ENCODE peak calls at places on chromosomes 1 and 21, in nine cellular contexts. One of them, this sample, is unnamed.

GRCh38 chr1:225694151-225694603 is 41.3 kb upstream of the ENAH start:
- DNase-seq in activated T-cell treated with anti-CD3 and anti-CD28 coated beads for 1 hour: no peak
- DNase-seq in pancreas: peak; percentile 50
- DNase-seq in activated CD4-positive, alpha-beta T cell treated with anti-CD3 and anti-CD28 coated beads for 24 hours: no peak
- DNase-seq in progenitor cell of endocrine pancreas: no peak
- DNase-seq in hepatic stellate cell: peak; percentile 28
- DNase-seq in ACHN: no peak
- DNase-seq in hippocampal formation: no peak
- DNase-seq in HEK293T: no peak
- DNase-seq in this sample: no peak

GRCh38 chr1:201145816-201146215 is 8.5 kb downstream of the TMEM9 start:
- DNase-seq in activated T-cell treated with anti-CD3 and anti-CD28 coated beads for 1 hour: no peak
- DNase-seq in pancreas: no peak
- DNase-seq in activated CD4-positive, alpha-beta T cell treated with anti-CD3 and anti-CD28 coated beads for 24 hours: no peak
- DNase-seq in progenitor cell of endocrine pancreas: no peak
- DNase-seq in hepatic stellate cell: no peak
- DNase-seq in ACHN: no peak
- DNase-seq in hippocampal formation: no peak
- DNase-seq in HEK293T: no peak
- DNase-seq in this sample: no peak

GRCh38 chr21:34198232-34199120 is 125.1 kb downstream of the MRPS6 start:
- DNase-seq in activated T-cell treated with anti-CD3 and anti-CD28 coated beads for 1 hour: no peak
- DNase-seq in pancreas: no peak
- DNase-seq in activated CD4-positive, alpha-beta T cell treated with anti-CD3 and anti-CD28 coated beads for 24 hours: no peak
- DNase-seq in progenitor cell of endocrine pancreas: no peak
- DNase-seq in hepatic stellate cell: no peak
- DNase-seq in ACHN: no peak
- DNase-seq in hippocampal formation: no peak
- DNase-seq in HEK293T: no peak
- DNase-seq in this sample: no peak

GRCh38 chr1:87403047-87403820 is 74.6 kb downstream of the LMO4 start:
- DNase-seq in activated T-cell treated with anti-CD3 and anti-CD28 coated beads for 1 hour: no peak
- DNase-seq in pancreas: no peak
- DNase-seq in activated CD4-positive, alpha-beta T cell treated with anti-CD3 and anti-CD28 coated beads for 24 hours: no peak
- DNase-seq in progenitor cell of endocrine pancreas: no peak
- DNase-seq in hepatic stellate cell: no peak
- DNase-seq in ACHN: no peak
- DNase-seq in hippocampal formation: no peak
- DNase-seq in HEK293T: no peak
- DNase-seq in this sample: no peak

GRCh38 chr21:15534450-15534886 is 195.3 kb upstream of the USP25 start:
- DNase-seq in activated T-cell treated with anti-CD3 and anti-CD28 coated beads for 1 hour: no peak
- DNase-seq in pancreas: no peak
- DNase-seq in activated CD4-positive, alpha-beta T cell treated with anti-CD3 and anti-CD28 coated beads for 24 hours: no peak
- DNase-seq in progenitor cell of endocrine pancreas: no peak
- DNase-seq in hepatic stellate cell: no peak
- DNase-seq in ACHN: no peak
- DNase-seq in hippocampal formation: no peak
- DNase-seq in HEK293T: no peak
- DNase-seq in this sample: no peak

GRCh38 chr1:89305493-89305892 is 32.8 kb upstream of the GBP5 start:
- DNase-seq in activated T-cell treated with anti-CD3 and anti-CD28 coated beads for 1 hour: no peak
- DNase-seq in pancreas: no peak
- DNase-seq in activated CD4-positive, alpha-beta T cell treated with anti-CD3 and anti-CD28 coated beads for 24 hours: no peak
- DNase-seq in progenitor cell of endocrine pancreas: no peak
- DNase-seq in hepatic stellate cell: no peak
- DNase-seq in ACHN: no peak
- DNase-seq in hippocampal formation: no peak
- DNase-seq in HEK293T: no peak
- DNase-seq in this sample: no peak

GRCh38 chr1:28279721-28280120 is 20.4 kb downstream of the SESN2 start:
- DNase-seq in activated T-cell treated with anti-CD3 and anti-CD28 coated beads for 1 hour: no peak
- DNase-seq in pancreas: no peak
- DNase-seq in activated CD4-positive, alpha-beta T cell treated with anti-CD3 and anti-CD28 coated beads for 24 hours: no peak
- DNase-seq in progenitor cell of endocrine pancreas: no peak
- DNase-seq in hepatic stellate cell: no peak
- DNase-seq in ACHN: no peak
- DNase-seq in hippocampal formation: no peak
- DNase-seq in HEK293T: no peak
- DNase-seq in this sample: no peak

GRCh38 chr1:1144122-1144842 is 28.4 kb upstream of the C1orf159 start:
- DNase-seq in activated T-cell treated with anti-CD3 and anti-CD28 coated beads for 1 hour: peak; percentile 48
- DNase-seq in pancreas: no peak
- DNase-seq in activated CD4-positive, alpha-beta T cell treated with anti-CD3 and anti-CD28 coated beads for 24 hours: peak; percentile 43
- DNase-seq in progenitor cell of endocrine pancreas: no peak
- DNase-seq in hepatic stellate cell: no peak
- DNase-seq in ACHN: no peak
- DNase-seq in hippocampal formation: no peak
- DNase-seq in HEK293T: no peak
- DNase-seq in this sample: no peak

GRCh38 chr21:15206514-15206913 is 141.7 kb upstream of the NRIP1 start:
- DNase-seq in activated T-cell treated with anti-CD3 and anti-CD28 coated beads for 1 hour: no peak
- DNase-seq in pancreas: no peak
- DNase-seq in activated CD4-positive, alpha-beta T cell treated with anti-CD3 and anti-CD28 coated beads for 24 hours: no peak
- DNase-seq in progenitor cell of endocrine pancreas: no peak
- DNase-seq in hepatic stellate cell: no peak
- DNase-seq in ACHN: no peak
- DNase-seq in hippocampal formation: no peak
- DNase-seq in HEK293T: no peak
- DNase-seq in this sample: no peak